ENCODE peak calls at places on chromosome 12, in five cellular contexts. One of them, this sample, is unnamed.

GRCh38 chr12:29799591-29799990 is 15.8 kb upstream of the TMTC1 start:
- DNase-seq in B cell: no peak
- DNase-seq in GM13976: no peak
- DNase-seq in SK-N-DZ: no peak
- DNase-seq in fibroblast of pulmonary artery: no peak
- DNase-seq in this sample: no peak

GRCh38 chr12:69688021-69688420 is 11.1 kb downstream of the BEST3 start:
- DNase-seq in SK-N-DZ: no peak
- DNase-seq in B cell: no peak
- DNase-seq in fibroblast of pulmonary artery: peak
- DNase-seq in GM13976: no peak
- DNase-seq in this sample: no peak

GRCh38 chr12:9792961-9793617 is 32.4 kb upstream of the CD69 start:
- DNase-seq in GM13976: no peak
- DNase-seq in SK-N-DZ: no peak
- DNase-seq in B cell: no peak
- DNase-seq in fibroblast of pulmonary artery: peak
- DNase-seq in this sample: no peak

GRCh38 chr12:110249716-110250225 is 31.3 kb upstream of the ATP2A2 start:
- DNase-seq in fibroblast of pulmonary artery: no peak
- DNase-seq in GM13976: no peak
- DNase-seq in B cell: no peak
- DNase-seq in SK-N-DZ: no peak
- DNase-seq in this sample: no peak

GRCh38 chr12:126883737-126884136 is 1383.2 kb upstream of the TMEM132C start:
- DNase-seq in fibroblast of pulmonary artery: no peak
- DNase-seq in B cell: no peak
- DNase-seq in SK-N-DZ: no peak
- DNase-seq in GM13976: no peak
- DNase-seq in this sample: no peak

GRCh38 chr12:117282490-117282889 is 78.9 kb downstream of the NOS1 start:
- DNase-seq in GM13976: no peak
- DNase-seq in SK-N-DZ: no peak
- DNase-seq in B cell: no peak
- DNase-seq in fibroblast of pulmonary artery: no peak
- DNase-seq in this sample: no peak

GRCh38 chr12:132316497-132317232 is 12.7 kb downstream of the GALNT9 start:
- DNase-seq in SK-N-DZ: no peak
- DNase-seq in B cell: no peak
- DNase-seq in GM13976: no peak
- DNase-seq in fibroblast of pulmonary artery: no peak
- DNase-seq in this sample: no peak

GRCh38 chr12:105523164-105524057 is 192.9 kb downstream of the C12orf75 start:
- DNase-seq in B cell: no peak
- DNase-seq in fibroblast of pulmonary artery: peak
- DNase-seq in SK-N-DZ: peak
- DNase-seq in GM13976: no peak
- DNase-seq in this sample: no peak

GRCh38 chr12:115709410-115710065 is 568.0 kb downstream of the MED13L start:
- DNase-seq in GM13976: no peak
- DNase-seq in SK-N-DZ: no peak
- DNase-seq in B cell: no peak
- DNase-seq in fibroblast of pulmonary artery: peak
- DNase-seq in this sample: no peak

GRCh38 chr12:109829667-109830066 is 3.5 kb downstream of the TRPV4 start:
- DNase-seq in SK-N-DZ: no peak
- DNase-seq in B cell: no peak
- DNase-seq in fibroblast of pulmonary artery: no peak
- DNase-seq in GM13976: no peak
- DNase-seq in this sample: no peak

GRCh38 chr12:98154850-98155249 is 360.5 kb upstream of the TMPO start:
- DNase-seq in fibroblast of pulmonary artery: peak
- DNase-seq in B cell: no peak
- DNase-seq in GM13976: no peak
- DNase-seq in SK-N-DZ: peak
- DNase-seq in this sample: peak

GRCh38 chr12:70985850-70986249 is 65.3 kb upstream of the PTPRR start:
- DNase-seq in SK-N-DZ: no peak
- DNase-seq in B cell: no peak
- DNase-seq in GM13976: no peak
- DNase-seq in fibroblast of pulmonary artery: peak
- DNase-seq in this sample: no peak

GRCh38 chr12:122001379-122002209 is 20.1 kb upstream of the BCL7A start:
- DNase-seq in GM13976: no peak
- DNase-seq in B cell: no peak
- DNase-seq in SK-N-DZ: no peak
- DNase-seq in fibroblast of pulmonary artery: no peak
- DNase-seq in this sample: no peak

GRCh38 chr12:104505095-104505819 is 48.5 kb downstream of the CHST11 start:
- DNase-seq in GM13976: peak
- DNase-seq in B cell: peak
- DNase-seq in SK-N-DZ: no peak
- DNase-seq in fibroblast of pulmonary artery: no peak
- DNase-seq in this sample: no peak

GRCh38 chr12:116186482-116187157 is 90.9 kb downstream of the MED13L start:
- DNase-seq in SK-N-DZ: no peak
- DNase-seq in B cell: no peak
- DNase-seq in fibroblast of pulmonary artery: no peak
- DNase-seq in GM13976: no peak
- DNase-seq in this sample: no peak

GRCh38 chr12:101995684-101996083 is 66.1 kb downstream of the WASHC3 start:
- DNase-seq in GM13976: no peak
- DNase-seq in B cell: no peak
- DNase-seq in SK-N-DZ: no peak
- DNase-seq in fibroblast of pulmonary artery: no peak
- DNase-seq in this sample: no peak

GRCh38 chr12:75628916-75629315 is 117.5 kb upstream of the KRR1 start:
- DNase-seq in B cell: no peak
- DNase-seq in GM13976: no peak
- DNase-seq in fibroblast of pulmonary artery: no peak
- DNase-seq in SK-N-DZ: no peak
- DNase-seq in this sample: no peak

GRCh38 chr12:24913953-24914352 is 34.9 kb downstream of the BCAT1 start:
- DNase-seq in B cell: no peak
- DNase-seq in SK-N-DZ: no peak
- DNase-seq in GM13976: no peak
- DNase-seq in fibroblast of pulmonary artery: no peak
- DNase-seq in this sample: no peak

GRCh38 chr12:29796823-29797263 is 13.1 kb upstream of the TMTC1 start:
- DNase-seq in GM13976: no peak
- DNase-seq in fibroblast of pulmonary artery: peak
- DNase-seq in B cell: no peak
- DNase-seq in SK-N-DZ: no peak
- DNase-seq in this sample: peak

GRCh38 chr12:34223640-34224039 is 201.3 kb downstream of the ALG10 start:
- DNase-seq in B cell: no peak
- DNase-seq in fibroblast of pulmonary artery: no peak
- DNase-seq in SK-N-DZ: no peak
- DNase-seq in GM13976: no peak
- DNase-seq in this sample: no peak

GRCh38 chr12:113778432-113779128 is 187.5 kb downstream of the RBM19 start:
- DNase-seq in GM13976: no peak
- DNase-seq in SK-N-DZ: no peak
- DNase-seq in fibroblast of pulmonary artery: no peak
- DNase-seq in B cell: no peak
- DNase-seq in this sample: no peak

GRCh38 chr12:47995976-47996375 is 8.3 kb downstream of the COL2A1 start:
- DNase-seq in B cell: no peak
- DNase-seq in fibroblast of pulmonary artery: peak
- DNase-seq in GM13976: no peak
- DNase-seq in SK-N-DZ: no peak
- DNase-seq in this sample: no peak

GRCh38 chr12:3416670-3417069 is 74.3 kb upstream of the PRMT8 start:
- DNase-seq in GM13976: no peak
- DNase-seq in B cell: no peak
- DNase-seq in SK-N-DZ: no peak
- DNase-seq in fibroblast of pulmonary artery: no peak
- DNase-seq in this sample: no peak